ENCODE peak calls at places on chromosome 14, in seven cellular contexts. F is A673; Y is CD8-positive, alpha-beta T cell; D is WTC11; W is neural crest cell; P is IMR-90; N is fibroblast of pulmonary artery. Z is an unnamed sample.

GRCh38 chr14:53792909-53793308 is 163.7 kb downstream of the BMP4 start:
- DNase-seq in F (no peak), Y (no peak), D (peak), W (no peak), P (no peak), N (no peak), Z (no peak)

GRCh38 chr14:23929822-23930294 is 23.7 kb upstream of the DHRS4 start:
- DNase-seq in F (peak), Y (peak), D (peak), W (peak), P (peak), N (peak), Z (peak)

GRCh38 chr14:28142400-28143015 is 624.1 kb upstream of the FOXG1 start:
- DNase-seq in F (peak), Y (no peak), D (no peak), W (no peak), P (no peak), N (peak), Z (no peak)

GRCh38 chr14:50397461-50398196 is 948 bp upstream of the CDKL1 start:
- DNase-seq in F (peak), Y (no peak), D (no peak), W (peak), P (no peak), N (peak), Z (peak)

GRCh38 chr14:22332671-22333407 is 256.2 kb downstream of the DAD1 start:
- DNase-seq in F (no peak), Y (no peak), D (no peak), W (no peak), P (no peak), N (no peak), Z (no peak)

GRCh38 chr14:60250318-60251035 is 1.5 kb downstream of the PPM1A start:
- DNase-seq in F (peak), Y (no peak), D (no peak), W (no peak), P (peak), N (peak), Z (no peak)

GRCh38 chr14:77240336-77240915 is 30.6 kb downstream of the NGB start:
- DNase-seq in F (no peak), Y (no peak), D (no peak), W (no peak), P (no peak), N (no peak), Z (no peak)

GRCh38 chr14:26389646-26390508 is 208.0 kb downstream of the NOVA1 start:
- DNase-seq in F (peak), Y (no peak), D (no peak), W (no peak), P (peak), N (peak), Z (no peak)

GRCh38 chr14:34711169-34711568 is 3.2 kb downstream of the CFL2 start:
- DNase-seq in F (peak), Y (no peak), D (no peak), W (no peak), P (peak), N (peak), Z (no peak)

DNA sequence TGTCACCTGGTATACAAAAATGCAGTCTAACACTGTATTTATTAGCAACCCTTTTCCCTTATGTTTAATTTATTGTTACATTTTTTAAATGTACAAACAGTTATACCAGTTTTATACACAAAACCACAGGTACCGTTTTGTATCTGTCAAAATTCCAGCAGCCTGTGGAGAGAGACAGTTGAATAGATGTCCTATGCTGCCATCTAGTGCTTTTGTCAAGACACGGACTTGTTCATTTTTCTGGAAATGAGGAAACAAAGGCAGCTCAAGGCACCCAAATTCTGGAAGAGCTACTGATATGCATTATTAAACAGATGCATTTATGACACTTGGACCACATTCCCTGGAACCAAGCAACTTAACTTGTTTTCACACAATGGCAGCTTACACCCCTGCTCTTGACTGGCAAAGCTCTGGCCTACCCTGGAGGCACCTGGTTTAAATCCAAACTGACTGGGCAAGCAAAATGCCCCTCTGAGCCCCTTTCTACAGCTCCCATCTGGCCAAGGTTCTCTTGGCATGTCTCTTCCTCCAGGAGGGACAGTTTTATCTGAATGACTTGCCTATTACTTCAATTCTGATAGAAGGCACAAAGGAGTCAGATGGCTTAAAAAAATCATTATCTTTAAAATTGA is 286.9 kb upstream of the PRKD1 start:
- DNase-seq in F (peak), Y (no peak), D (no peak), W (peak), P (peak), N (peak), Z (no peak)
- TF ChIP-seq CTCF in F (peak), Y (no peak), D (peak), W (peak), P (peak), N (peak), Z (peak)

GRCh38 chr14:67674139-67674479 is 323 bp downstream of the VTI1B start:
- DNase-seq in F (peak), Y (no peak), D (peak), W (peak), P (peak), N (peak), Z (peak)
- TF ChIP-seq CTCF in F (peak), Y (no peak), D (no peak), W (peak), P (peak), N (peak), Z (no peak)

GRCh38 chr14:96748371-96748770 is 48.8 kb upstream of the VRK1 start:
- DNase-seq in F (peak), Y (no peak), D (no peak), W (no peak), P (no peak), N (no peak), Z (no peak)

GRCh38 chr14:96754162-96754844 is 42.9 kb upstream of the VRK1 start:
- DNase-seq in F (no peak), Y (peak), D (no peak), W (no peak), P (peak), N (no peak), Z (no peak)

GRCh38 chr14:96752594-96752993 is 44.6 kb upstream of the VRK1 start:
- DNase-seq in F (no peak), Y (no peak), D (no peak), W (no peak), P (peak), N (no peak), Z (no peak)

GRCh38 chr14:96752156-96752555 is 45.0 kb upstream of the VRK1 start:
- DNase-seq in F (no peak), Y (no peak), D (no peak), W (no peak), P (no peak), N (no peak), Z (no peak)

DNA sequence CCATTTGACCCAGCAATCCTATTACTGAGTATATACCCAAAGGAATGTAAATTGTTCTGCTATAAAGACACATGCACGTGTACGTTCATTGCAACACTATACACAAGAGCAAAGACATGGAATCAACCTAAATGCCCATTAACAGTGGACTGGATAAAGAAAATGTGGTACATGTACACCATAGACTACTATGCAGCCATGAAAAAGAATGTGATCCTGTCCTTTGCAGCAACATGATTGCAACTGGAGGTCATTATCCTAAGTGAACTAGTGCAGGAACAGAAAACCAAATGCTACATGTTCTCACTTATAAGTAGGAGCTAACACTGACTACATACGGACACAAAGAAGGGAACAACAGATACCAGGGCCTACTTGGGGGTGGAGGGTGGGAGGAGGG is 45.7 kb upstream of the VRK1 start:
- DNase-seq in F (no peak), Y (no peak), D (no peak), W (no peak), P (no peak), N (no peak), Z (no peak)
- TF ChIP-seq CTCF in F (no peak), Y (no peak), D (no peak), W (no peak), P (no peak), N (no peak), Z (no peak)

GRCh38 chr14:64296561-64296960 is 2.4 kb upstream of the ESR2 start:
- DNase-seq in F (peak), Y (no peak), D (no peak), W (no peak), P (peak), N (peak), Z (no peak)

GRCh38 chr14:64298773-64299172 is 4.6 kb upstream of the ESR2 start:
- DNase-seq in F (no peak), Y (no peak), D (no peak), W (no peak), P (no peak), N (peak), Z (no peak)

GRCh38 chr14:64292197-64292596 is 2.0 kb downstream of the ESR2 start:
- DNase-seq in F (no peak), Y (no peak), D (no peak), W (no peak), P (no peak), N (no peak), Z (no peak)

GRCh38 chr14:64293976-64294671 is at the start of gene ESR2:
- DNase-seq in F (peak), Y (peak), D (peak), W (peak), P (peak), N (peak), Z (peak)

GRCh38 chr14:64294672-64295413 is 672 bp upstream of the ESR2 start:
- DNase-seq in F (peak), Y (peak), D (peak), W (peak), P (peak), N (peak), Z (peak)
- TF ChIP-seq CTCF in F (peak), Y (peak), D (peak), W (peak), P (peak), N (peak), Z (peak)

GRCh38 chr14:89747146-89747545 is 207.4 kb downstream of the EFCAB11 start:
- DNase-seq in F (no peak), Y (no peak), D (no peak), W (no peak), P (no peak), N (no peak), Z (no peak)
- TF ChIP-seq CTCF in F (no peak), Y (no peak), D (no peak), W (no peak), P (no peak), N (no peak), Z (no peak)

GRCh38 chr14:102917469-102918211 is 4.8 kb upstream of the AMN start:
- DNase-seq in F (peak), Y (peak), D (peak), W (peak), P (peak), N (peak), Z (peak)

GRCh38 chr14:102915292-102916110 is 7.0 kb upstream of the AMN start:
- DNase-seq in F (no peak), Y (no peak), D (no peak), W (no peak), P (no peak), N (no peak), Z (no peak)

GRCh38 chr14:102917056-102917385 is 5.4 kb upstream of the AMN start:
- DNase-seq in F (no peak), Y (no peak), D (no peak), W (no peak), P (no peak), N (no peak), Z (peak)

GRCh38 chr14:102914474-102915291 is 7.8 kb upstream of the AMN start:
- DNase-seq in F (no peak), Y (no peak), D (no peak), W (no peak), P (no peak), N (no peak), Z (no peak)

DNA sequence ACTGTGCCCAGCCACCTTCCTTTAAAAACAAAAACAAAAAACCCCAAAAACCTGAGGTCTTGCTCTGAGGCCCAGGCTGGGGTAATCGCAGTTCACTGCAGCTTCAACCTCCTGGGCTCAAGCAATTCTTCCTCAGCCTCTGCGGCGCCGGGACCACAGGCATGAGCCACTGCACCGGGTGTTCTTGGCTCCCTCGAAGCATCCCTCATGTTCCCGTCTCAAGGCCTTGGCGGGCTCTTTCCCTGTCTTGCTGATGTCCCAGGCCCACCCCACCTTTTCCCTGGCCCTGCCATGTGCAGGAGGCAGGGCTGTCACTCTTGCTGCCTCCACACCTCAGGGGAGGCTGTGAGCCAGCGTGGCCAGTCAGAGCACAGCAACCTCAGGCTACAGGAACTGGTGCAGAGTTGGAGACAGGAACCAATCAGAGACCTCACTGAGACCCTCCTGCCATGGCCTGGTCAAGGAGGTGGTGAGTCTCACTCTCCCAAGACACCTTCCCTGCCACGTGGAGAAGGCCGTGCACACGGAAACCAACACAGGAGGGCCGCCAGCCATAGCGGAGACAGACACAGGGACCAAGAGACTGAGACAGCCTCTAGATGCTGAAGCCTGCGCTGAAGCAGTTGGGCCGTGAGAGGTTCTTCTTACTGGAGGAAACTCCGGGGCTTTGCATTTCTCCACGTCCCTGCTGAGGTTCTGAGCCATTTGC is 6.0 kb upstream of the AMN start:
- DNase-seq in F (no peak), Y (no peak), D (no peak), W (no peak), P (no peak), N (no peak), Z (no peak)
- TF ChIP-seq CTCF in F (no peak), Y (no peak), D (no peak), W (no peak), P (no peak), N (no peak), Z (no peak)

GRCh38 chr14:104293851-104294627 is 155.7 kb downstream of the KIF26A start:
- DNase-seq in F (peak), Y (no peak), D (peak), W (no peak), P (no peak), N (no peak), Z (peak)

GRCh38 chr14:104295681-104296387 is 157.4 kb downstream of the KIF26A start:
- DNase-seq in F (no peak), Y (no peak), D (peak), W (no peak), P (no peak), N (no peak), Z (peak)

GRCh38 chr14:104293231-104293841 is 154.9 kb downstream of the KIF26A start:
- DNase-seq in F (no peak), Y (no peak), D (peak), W (no peak), P (no peak), N (no peak), Z (peak)

GRCh38 chr14:104294983-104295680 is 156.7 kb downstream of the KIF26A start:
- DNase-seq in F (no peak), Y (no peak), D (peak), W (no peak), P (no peak), N (no peak), Z (peak)

GRCh38 chr14:104294628-104294982 is 156.2 kb downstream of the KIF26A start:
- DNase-seq in F (no peak), Y (no peak), D (peak), W (no peak), P (no peak), N (no peak), Z (peak)
- TF ChIP-seq CTCF in F (no peak), Y (no peak), D (no peak), W (no peak), P (no peak), N (no peak), Z (no peak)

GRCh38 chr14:51552275-51552674 is 99.4 kb upstream of the FRMD6 start:
- DNase-seq in F (no peak), Y (no peak), D (peak), W (no peak), P (no peak), N (no peak), Z (no peak)
- TF ChIP-seq CTCF in F (peak), Y (no peak), D (peak), W (no peak), P (no peak), N (peak), Z (no peak)